ENCODE peak calls at places on chromosomes 16 and 17, in five cellular contexts. C, U, P, L and R are unnamed samples.

GRCh38 chr17:4877089-4877488 is 22.2 kb upstream of the C17orf107 start:
- DNase-seq in C (no peak), U (no peak), P (no peak), L (no peak), R (no peak)

GRCh38 chr16:53814791-53815190 is 110.8 kb downstream of the FTO start:
- DNase-seq in C (no peak), U (no peak), P (no peak), L (no peak), R (no peak)

GRCh38 chr17:76307299-76307965 is 644 bp downstream of the QRICH2 start:
- DNase-seq in C (no peak), U (no peak), P (no peak), L (no peak), R (no peak)

GRCh38 chr16:87145181-87146176 is 171.7 kb downstream of the C16orf95 start:
- DNase-seq in C (peak), U (no peak), P (no peak), L (no peak), R (no peak)

GRCh38 chr16:35377142-35377541 is 1917.7 kb downstream of the TP53TG3F start:
- DNase-seq in C (no peak), U (no peak), P (no peak), L (no peak), R (no peak)

GRCh38 chr17:68398731-68399637 is 58.3 kb downstream of the WIPI1 start:
- DNase-seq in C (peak), U (peak), P (no peak), L (peak), R (peak)

GRCh38 chr17:63275968-63276349 is 170.1 kb downstream of the CYB561 start:
- DNase-seq in C (no peak), U (no peak), P (no peak), L (no peak), R (no peak)

GRCh38 chr16:66481943-66482390 is 54.9 kb downstream of the BEAN1 start:
- DNase-seq in C (no peak), U (no peak), P (no peak), L (no peak), R (no peak)

GRCh38 chr17:70752966-70753467 is 583.7 kb downstream of the KCNJ2 start:
- DNase-seq in C (no peak), U (no peak), P (no peak), L (no peak), R (no peak)

GRCh38 chr17:54968954-54969400 is 412 bp downstream of the STXBP4 start:
- DNase-seq in C (no peak), U (no peak), P (no peak), L (peak), R (no peak)

GRCh38 chr17:78329263-78330059 is 30.4 kb downstream of the SOCS3 start:
- DNase-seq in C (no peak), U (no peak), P (no peak), L (no peak), R (no peak)

GRCh38 chr17:72363336-72363620 is 242.5 kb downstream of the SOX9 start:
- DNase-seq in C (no peak), U (no peak), P (no peak), L (no peak), R (no peak)

GRCh38 chr16:10514369-10515055 is 65.9 kb downstream of the EMP2 start:
- DNase-seq in C (peak), U (peak), P (no peak), L (peak), R (peak)

GRCh38 chr17:81523139-81524062 is 4.8 kb upstream of the FSCN2 start:
- DNase-seq in C (peak), U (peak), P (no peak), L (peak), R (peak)

GRCh38 chr17:69503711-69504110 is 89.2 kb downstream of the MAP2K6 start:
- DNase-seq in C (no peak), U (no peak), P (peak), L (no peak), R (no peak)

GRCh38 chr17:43834106-43834505 is 1.2 kb upstream of the MPP3 start:
- DNase-seq in C (no peak), U (no peak), P (no peak), L (no peak), R (no peak)

GRCh38 chr17:80138856-80139426 is 8.0 kb downstream of the EIF4A3 start:
- DNase-seq in C (no peak), U (no peak), P (no peak), L (no peak), R (no peak)

GRCh38 chr17:45428050-45428953 is 4.4 kb downstream of the ARHGAP27 start:
- DNase-seq in C (peak), U (peak), P (no peak), L (peak), R (peak)

GRCh38 chr16:89918453-89919347 is at the start of gene MC1R:
- DNase-seq in C (peak), U (peak), P (no peak), L (peak), R (peak)

GRCh38 chr17:81863123-81863675 is 2.9 kb upstream of the P4HB start:
- DNase-seq in C (no peak), U (no peak), P (no peak), L (no peak), R (no peak)

GRCh38 chr16:12020007-12020406 is 43.5 kb downstream of the SNX29 start:
- DNase-seq in C (no peak), U (no peak), P (no peak), L (no peak), R (no peak)

GRCh38 chr17:48047113-48047740 is 932 bp upstream of the NFE2L1 start:
- DNase-seq in C (no peak), U (no peak), P (no peak), L (no peak), R (no peak)

DNA sequence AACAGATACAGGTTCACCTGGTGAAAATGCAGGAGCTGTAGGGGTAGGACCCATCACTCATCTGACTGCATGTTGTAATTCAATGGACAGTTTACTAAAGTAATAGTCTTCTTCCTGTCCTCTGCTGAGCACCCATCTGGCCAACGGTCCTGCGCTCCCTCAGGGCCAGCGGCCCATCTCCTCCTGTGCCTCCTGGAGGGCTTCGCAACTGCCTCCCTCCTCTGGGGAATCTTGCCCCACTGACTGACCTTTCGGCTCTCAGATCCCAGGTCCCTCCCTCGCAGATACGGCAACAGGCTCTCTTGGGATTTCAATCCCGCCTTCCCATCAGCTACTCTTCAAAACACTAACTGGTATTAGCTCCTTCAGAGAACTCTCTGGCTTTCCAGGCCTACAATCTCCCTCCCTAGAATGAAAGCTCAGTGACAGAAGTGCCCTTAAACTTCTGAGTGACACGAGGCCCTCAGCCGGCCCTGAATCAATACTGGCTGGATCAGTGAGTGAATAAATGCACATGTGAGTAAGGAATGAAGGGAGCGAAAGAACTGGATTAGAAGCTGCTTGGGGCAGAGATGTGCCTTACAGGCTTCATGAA is 1.3 kb downstream of the PEMT start:
- DNase-seq in C (no peak), U (no peak), P (no peak), L (no peak), R (no peak)
- TF ChIP-seq CREB1 in C (no peak), U (no peak), P (no peak), L (no peak), R (no peak)

GRCh38 chr16:1965610-1966009 is 984 bp upstream of the RPS2 start:
- DNase-seq in C (no peak), U (no peak), P (no peak), L (no peak), R (no peak)

GRCh38 chr16:1964506-1965471 is at the start of gene RPS2:
- DNase-seq in C (peak), U (peak), P (peak), L (peak), R (peak)

GRCh38 chr16:1966460-1966859 is at the start of gene RNF151:
- DNase-seq in C (no peak), U (no peak), P (no peak), L (no peak), R (no peak)

GRCh38 chr16:1961651-1962067 is 2.3 kb downstream of the NDUFB10 start:
- DNase-seq in C (peak), U (no peak), P (no peak), L (peak), R (no peak)

DNA sequence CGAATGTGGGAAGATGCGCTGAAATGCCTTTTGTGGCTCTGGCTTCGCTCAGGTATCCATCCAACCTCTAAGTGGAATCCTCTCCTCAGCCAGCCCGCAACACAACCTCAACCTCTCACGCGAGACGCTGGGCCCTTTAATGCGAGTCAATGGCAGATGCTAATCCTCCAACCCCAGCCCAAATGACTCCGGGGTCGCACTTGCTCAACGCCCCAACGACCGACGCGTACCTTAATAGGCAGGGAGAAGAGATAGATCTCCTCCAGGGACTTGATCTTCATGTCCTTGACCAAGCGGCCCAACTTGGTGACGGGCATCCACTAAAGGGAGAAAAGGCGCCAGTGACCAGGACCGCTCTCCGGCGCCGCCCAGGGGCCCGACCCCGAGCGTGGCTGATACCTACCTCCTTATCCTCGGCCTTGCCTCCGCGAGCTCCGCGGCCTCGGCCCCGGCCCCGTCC is 550 bp downstream of the RPS2 start:
- DNase-seq in C (peak), U (no peak), P (no peak), L (no peak), R (no peak)
- TF ChIP-seq ATF2 in C (no peak), U (no peak), P (no peak), L (no peak), R (no peak)

DNA sequence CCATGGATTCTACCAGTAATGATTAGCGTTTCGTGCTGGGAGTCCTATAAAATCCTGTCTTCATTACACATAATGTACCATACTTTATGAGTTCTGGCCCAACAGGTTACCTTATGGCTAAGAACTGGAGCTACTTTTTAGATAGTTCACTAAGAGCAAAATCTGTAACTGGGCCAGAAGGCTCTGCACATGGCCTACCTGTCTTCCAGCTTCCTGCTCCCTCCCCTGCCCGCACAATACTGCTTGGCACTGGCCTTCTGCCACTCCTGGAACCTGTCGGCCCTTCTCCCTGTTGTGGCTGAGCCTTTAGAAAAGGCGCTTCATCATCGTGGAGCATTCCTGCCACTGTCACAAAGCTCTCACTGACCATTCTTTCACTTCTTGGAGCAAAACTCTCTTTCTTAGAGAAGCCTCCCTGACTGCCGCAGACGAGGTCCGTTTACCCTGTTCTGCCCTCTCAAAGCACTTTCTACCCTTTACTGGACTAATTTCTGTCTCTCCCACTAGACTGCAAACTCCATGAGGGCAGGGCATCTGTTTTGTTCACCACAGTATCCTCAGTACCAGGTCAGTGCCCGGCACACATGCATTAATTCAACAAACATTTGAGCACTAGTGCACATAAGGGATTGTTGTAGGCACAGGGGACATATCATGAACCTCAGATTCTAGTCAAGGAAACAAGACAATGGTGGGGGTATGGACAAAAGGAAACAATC is 116.5 kb downstream of the PARN start:
- DNase-seq in C (no peak), U (no peak), P (no peak), L (no peak), R (no peak)
- TF ChIP-seq CREB1 in C (no peak), U (no peak), P (no peak), L (no peak), R (no peak)

GRCh38 chr17:46836500-46836899 is 14.9 kb upstream of the WNT9B start:
- DNase-seq in C (no peak), U (no peak), P (no peak), L (no peak), R (no peak)

GRCh38 chr17:46837521-46837920 is 13.9 kb upstream of the WNT9B start:
- DNase-seq in C (no peak), U (no peak), P (no peak), L (no peak), R (no peak)

GRCh38 chr17:46839211-46839610 is 12.2 kb upstream of the WNT9B start:
- DNase-seq in C (no peak), U (no peak), P (no peak), L (no peak), R (no peak)

GRCh38 chr17:46842835-46843234 is 8.5 kb upstream of the WNT9B start:
- DNase-seq in C (peak), U (no peak), P (no peak), L (no peak), R (no peak)

DNA sequence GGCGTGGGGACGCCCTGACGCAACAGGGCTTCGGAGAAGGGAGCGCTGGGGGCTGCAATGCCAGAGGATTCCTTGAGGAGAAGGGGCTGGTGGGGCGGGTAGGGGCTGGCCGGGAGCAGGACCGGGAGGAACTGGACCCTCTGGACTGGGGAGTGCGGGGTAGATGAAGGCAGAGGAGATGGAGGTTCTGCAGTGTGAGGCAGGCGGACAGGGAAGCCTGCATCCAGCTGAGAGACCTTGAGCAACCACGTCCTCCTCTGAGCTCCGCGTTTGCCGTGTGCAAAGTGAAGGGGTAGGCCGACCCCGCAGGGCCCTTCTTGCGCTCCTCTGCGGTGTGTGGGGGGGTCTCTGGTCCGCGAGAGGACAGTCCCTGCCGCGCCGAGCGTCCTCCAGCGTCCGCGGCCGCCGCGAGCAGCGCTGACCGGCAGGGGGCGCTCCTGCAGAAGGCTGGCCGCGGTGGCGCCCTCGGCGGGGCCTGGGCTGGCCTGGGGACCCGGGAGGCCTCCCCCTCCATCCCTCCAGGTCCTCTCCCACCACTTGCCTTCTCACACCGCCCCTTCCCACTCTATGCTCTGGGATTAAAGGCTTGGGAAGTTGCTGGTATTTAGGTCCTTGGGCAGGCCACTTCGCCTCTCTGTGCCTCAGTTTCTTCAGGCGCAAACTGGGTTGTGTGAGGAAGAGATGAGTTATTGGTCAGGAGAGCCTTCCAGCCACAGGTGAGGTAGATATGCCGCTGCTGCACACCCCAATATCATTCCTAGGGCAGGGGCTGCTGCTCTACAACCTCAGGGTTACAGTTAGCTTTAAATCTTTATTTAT is 9.6 kb upstream of the WNT9B start:
- DNase-seq in C (peak), U (peak), P (no peak), L (no peak), R (peak)
- TF ChIP-seq ATF2 in C (no peak), U (no peak), P (no peak), L (no peak), R (no peak)

GRCh38 chr16:4053663-4054479 is 62.4 kb downstream of the ADCY9 start:
- DNase-seq in C (no peak), U (no peak), P (no peak), L (no peak), R (no peak)
- TF ChIP-seq CREB1 in C (no peak), U (no peak), P (no peak), L (no peak), R (no peak)